ENCODE peak calls at places on chromosomes 7 and 10, in seven cellular contexts. One of them, this sample, is unnamed.

GRCh38 chr7:155825346-155825745 is 13.1 kb upstream of the SHH start:
- DNase-seq in IMR-90: no peak
- DNase-seq in mesendoderm: no peak
- DNase-seq in trophoblast cell: no peak
- DNase-seq in H1: no peak
- DNase-seq in mesenchymal stem cell: no peak
- DNase-seq in H9: no peak
- DNase-seq in this sample: no peak

GRCh38 chr10:79061441-79062315 is 7.1 kb upstream of the ZMIZ1 start:
- DNase-seq in trophoblast cell: no peak
- DNase-seq in mesenchymal stem cell: no peak
- DNase-seq in H9: no peak
- DNase-seq in IMR-90: no peak
- DNase-seq in mesendoderm: no peak
- DNase-seq in H1: no peak
- DNase-seq in this sample: no peak

GRCh38 chr7:80373431-80374032 is 138.3 kb downstream of the GNAT3 start:
- DNase-seq in IMR-90: no peak
- DNase-seq in mesenchymal stem cell: no peak
- DNase-seq in mesendoderm: peak
- DNase-seq in trophoblast cell: no peak
- DNase-seq in H9: no peak
- DNase-seq in H1: no peak
- DNase-seq in this sample: no peak

GRCh38 chr7:115475774-115476407 is 554.0 kb downstream of the MDFIC start:
- DNase-seq in mesenchymal stem cell: peak
- DNase-seq in trophoblast cell: no peak
- DNase-seq in IMR-90: no peak
- DNase-seq in H9: peak
- DNase-seq in H1: no peak
- DNase-seq in mesendoderm: peak
- DNase-seq in this sample: peak

GRCh38 chr7:42831051-42831952 is 80.6 kb downstream of the C7orf25 start:
- DNase-seq in trophoblast cell: peak
- DNase-seq in mesenchymal stem cell: peak
- DNase-seq in IMR-90: peak
- DNase-seq in mesendoderm: peak
- DNase-seq in H9: peak
- DNase-seq in H1: no peak
- DNase-seq in this sample: peak

GRCh38 chr10:30939643-30940042 is 92.0 kb downstream of the ZNF438 start:
- DNase-seq in mesendoderm: no peak
- DNase-seq in H9: no peak
- DNase-seq in H1: no peak
- DNase-seq in trophoblast cell: no peak
- DNase-seq in mesenchymal stem cell: no peak
- DNase-seq in IMR-90: no peak
- DNase-seq in this sample: no peak

GRCh38 chr7:97770845-97771244 is 39.0 kb downstream of the TAC1 start:
- DNase-seq in H9: no peak
- DNase-seq in mesendoderm: no peak
- DNase-seq in trophoblast cell: no peak
- DNase-seq in mesenchymal stem cell: no peak
- DNase-seq in IMR-90: no peak
- DNase-seq in H1: no peak
- DNase-seq in this sample: no peak

GRCh38 chr7:7805511-7806153 is 87.2 kb upstream of the RPA3 start:
- DNase-seq in IMR-90: no peak
- DNase-seq in H1: no peak
- DNase-seq in mesenchymal stem cell: no peak
- DNase-seq in mesendoderm: no peak
- DNase-seq in trophoblast cell: no peak
- DNase-seq in H9: no peak
- DNase-seq in this sample: no peak

GRCh38 chr10:14527915-14528314 is 197.2 kb upstream of the FRMD4A start:
- DNase-seq in H1: no peak
- DNase-seq in H9: no peak
- DNase-seq in mesendoderm: no peak
- DNase-seq in mesenchymal stem cell: no peak
- DNase-seq in IMR-90: no peak
- DNase-seq in trophoblast cell: no peak
- DNase-seq in this sample: no peak

DNA sequence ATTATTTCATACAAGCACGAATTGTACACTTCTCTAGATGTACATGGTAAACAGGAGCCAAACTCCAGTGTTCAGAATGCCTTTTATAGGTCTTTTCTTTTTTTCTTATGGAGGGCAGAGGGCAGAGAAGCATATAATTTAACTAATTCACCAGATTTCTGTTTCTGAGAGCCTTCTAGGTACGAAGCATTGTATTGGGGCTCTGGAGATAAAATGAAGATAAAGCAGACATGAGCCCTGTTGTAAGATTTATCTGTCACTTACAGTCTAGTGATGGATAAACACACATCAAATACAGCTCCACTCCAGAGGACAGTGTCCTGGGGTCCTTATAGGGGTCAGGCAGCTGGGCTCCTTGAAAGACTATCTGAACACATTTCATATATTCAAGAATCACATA is 265.5 kb downstream of the SKAP2 start:
- DNase-seq in H9: no peak
- DNase-seq in mesenchymal stem cell: no peak
- DNase-seq in H1: no peak
- DNase-seq in IMR-90: no peak
- DNase-seq in trophoblast cell: no peak
- DNase-seq in mesendoderm: no peak
- DNase-seq in this sample: no peak
- H3K18ac ChIP-seq in H9: no peak
- H3K18ac ChIP-seq in mesenchymal stem cell: no peak
- H3K18ac ChIP-seq in H1: no peak
- H3K18ac ChIP-seq in IMR-90: no peak
- H3K18ac ChIP-seq in trophoblast cell: no peak
- H3K18ac ChIP-seq in mesendoderm: no peak
- H3K18ac ChIP-seq in this sample: no peak

GRCh38 chr10:77279207-77279606 is 358.4 kb downstream of the KCNMA1 start:
- DNase-seq in H1: no peak
- DNase-seq in trophoblast cell: no peak
- DNase-seq in IMR-90: peak
- DNase-seq in H9: no peak
- DNase-seq in mesendoderm: no peak
- DNase-seq in mesenchymal stem cell: no peak
- DNase-seq in this sample: no peak

GRCh38 chr10:77284797-77285196 is 352.8 kb downstream of the KCNMA1 start:
- DNase-seq in trophoblast cell: peak
- DNase-seq in mesendoderm: no peak
- DNase-seq in H1: no peak
- DNase-seq in IMR-90: no peak
- DNase-seq in mesenchymal stem cell: no peak
- DNase-seq in H9: no peak
- DNase-seq in this sample: no peak

GRCh38 chr10:77283326-77283725 is 354.3 kb downstream of the KCNMA1 start:
- DNase-seq in trophoblast cell: peak
- DNase-seq in mesendoderm: no peak
- DNase-seq in IMR-90: no peak
- DNase-seq in mesenchymal stem cell: peak
- DNase-seq in H1: no peak
- DNase-seq in H9: no peak
- DNase-seq in this sample: no peak

GRCh38 chr10:77282163-77282562 is 355.4 kb downstream of the KCNMA1 start:
- DNase-seq in trophoblast cell: peak
- DNase-seq in mesenchymal stem cell: no peak
- DNase-seq in H1: no peak
- DNase-seq in mesendoderm: no peak
- DNase-seq in H9: no peak
- DNase-seq in IMR-90: no peak
- DNase-seq in this sample: no peak

DNA sequence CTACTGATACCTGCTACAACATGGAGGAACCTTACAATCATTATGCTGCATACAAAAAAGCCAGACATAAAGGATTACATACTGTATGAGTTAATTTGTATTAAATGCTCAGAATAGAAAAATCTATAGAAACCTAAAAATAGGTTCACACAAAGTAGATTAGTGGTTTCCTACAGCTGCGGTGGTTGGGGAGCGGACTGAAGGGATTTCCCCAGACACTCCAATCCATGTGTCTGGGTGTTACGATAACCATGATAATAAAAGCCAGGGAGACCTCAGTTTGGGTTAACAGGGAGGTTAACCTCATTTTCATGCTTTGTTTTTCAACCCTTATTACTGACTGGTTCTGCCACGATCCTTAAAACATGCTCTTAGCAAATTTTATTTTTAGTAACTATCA is 355.9 kb downstream of the KCNMA1 start:
- DNase-seq in H1: no peak
- DNase-seq in H9: no peak
- DNase-seq in IMR-90: no peak
- DNase-seq in mesenchymal stem cell: no peak
- DNase-seq in mesendoderm: no peak
- DNase-seq in trophoblast cell: no peak
- DNase-seq in this sample: no peak
- H3K18ac ChIP-seq in H1: no peak
- H3K18ac ChIP-seq in H9: no peak
- H3K18ac ChIP-seq in IMR-90: no peak
- H3K18ac ChIP-seq in mesenchymal stem cell: no peak
- H3K18ac ChIP-seq in mesendoderm: no peak
- H3K18ac ChIP-seq in trophoblast cell: peak
- H3K18ac ChIP-seq in this sample: no peak

DNA sequence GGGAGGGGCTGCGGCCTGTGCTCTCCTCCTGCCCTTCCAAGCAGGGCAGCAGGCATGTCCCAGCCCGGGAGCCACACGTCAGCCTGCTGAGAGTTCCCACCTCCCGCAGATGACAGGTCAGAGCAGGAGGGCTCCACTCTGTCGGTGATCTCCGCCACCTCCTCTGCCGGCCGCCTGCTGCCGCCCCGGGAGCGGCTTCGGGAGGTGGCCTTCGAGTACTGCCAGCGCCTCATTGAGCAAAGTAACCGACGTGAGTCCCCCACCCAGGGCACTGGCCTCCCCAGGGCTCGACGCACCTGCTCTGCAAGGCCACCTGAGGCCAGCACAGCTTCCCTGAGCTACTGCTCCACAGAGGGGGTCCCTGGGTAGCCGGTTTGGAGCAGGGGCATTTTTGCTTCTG is 9.4 kb downstream of the AP5Z1 start:
- DNase-seq in mesenchymal stem cell: no peak
- DNase-seq in H9: no peak
- DNase-seq in trophoblast cell: no peak
- DNase-seq in mesendoderm: no peak
- DNase-seq in H1: no peak
- DNase-seq in IMR-90: no peak
- DNase-seq in this sample: no peak
- H3K18ac ChIP-seq in mesenchymal stem cell: no peak
- H3K18ac ChIP-seq in H9: no peak
- H3K18ac ChIP-seq in trophoblast cell: no peak
- H3K18ac ChIP-seq in mesendoderm: no peak
- H3K18ac ChIP-seq in H1: no peak
- H3K18ac ChIP-seq in IMR-90: no peak
- H3K18ac ChIP-seq in this sample: no peak

GRCh38 chr10:84706875-84707274 is 378.5 kb downstream of the CCSER2 start:
- DNase-seq in trophoblast cell: no peak
- DNase-seq in mesenchymal stem cell: no peak
- DNase-seq in mesendoderm: no peak
- DNase-seq in H1: no peak
- DNase-seq in H9: no peak
- DNase-seq in IMR-90: peak
- DNase-seq in this sample: no peak

GRCh38 chr10:84704101-84704500 is 375.7 kb downstream of the CCSER2 start:
- DNase-seq in trophoblast cell: no peak
- DNase-seq in mesendoderm: no peak
- DNase-seq in H1: no peak
- DNase-seq in H9: no peak
- DNase-seq in mesenchymal stem cell: no peak
- DNase-seq in IMR-90: no peak
- DNase-seq in this sample: no peak

GRCh38 chr10:84701321-84701720 is 372.9 kb downstream of the CCSER2 start:
- DNase-seq in mesendoderm: no peak
- DNase-seq in IMR-90: no peak
- DNase-seq in H9: no peak
- DNase-seq in mesenchymal stem cell: no peak
- DNase-seq in trophoblast cell: no peak
- DNase-seq in H1: no peak
- DNase-seq in this sample: no peak

GRCh38 chr10:84706431-84706830 is 378.0 kb downstream of the CCSER2 start:
- DNase-seq in H1: no peak
- DNase-seq in H9: no peak
- DNase-seq in IMR-90: no peak
- DNase-seq in mesendoderm: no peak
- DNase-seq in trophoblast cell: no peak
- DNase-seq in mesenchymal stem cell: no peak
- DNase-seq in this sample: no peak
- H3K18ac ChIP-seq in H1: no peak
- H3K18ac ChIP-seq in H9: no peak
- H3K18ac ChIP-seq in IMR-90: no peak
- H3K18ac ChIP-seq in mesendoderm: no peak
- H3K18ac ChIP-seq in trophoblast cell: no peak
- H3K18ac ChIP-seq in mesenchymal stem cell: no peak
- H3K18ac ChIP-seq in this sample: no peak